ENCODE peak calls at places on chromosomes 12 and 14, in five cellular contexts. E, O, W, B and P are unnamed samples. For H3K4me1 and H3K27me3, the result is how much of the 10 kb centered on the place peaks cover.

GRCh38 chr12:116152268-116152667 is 125.2 kb downstream of the MED13L start:
- DNase-seq in E (peak), O (no peak), W (peak), B (no peak), P (no peak)

GRCh38 chr12:93573552-93574223 is 1.2 kb downstream of the SOCS2 start:
- DNase-seq in E (peak), O (peak), W (peak), B (no peak), P (no peak)

GRCh38 chr12:16300706-16301105 is 23.2 kb upstream of the SLC15A5 start:
- DNase-seq in E (peak), O (no peak), W (no peak), B (peak), P (no peak)

GRCh38 chr12:132342828-132343227 is 13.4 kb upstream of the GALNT9 start:
- DNase-seq in E (no peak), O (no peak), W (no peak), B (no peak), P (no peak)

GRCh38 chr14:95110178-95110577 is 47.2 kb downstream of the DICER1 start:
- DNase-seq in E (no peak), O (no peak), W (no peak), B (no peak), P (no peak)

GRCh38 chr14:50232276-50232642 is 881 bp upstream of the SOS2 start:
- DNase-seq in E (no peak), O (no peak), W (no peak), B (no peak), P (no peak)

GRCh38 chr12:102992297-102992696 is 34.8 kb downstream of the ASCL1 start:
- DNase-seq in E (no peak), O (no peak), W (no peak), B (no peak), P (no peak)

GRCh38 chr12:1811281-1811947 is 9.0 kb upstream of the LRTM2 start:
- DNase-seq in E (no peak), O (peak), W (no peak), B (no peak), P (peak)

GRCh38 chr12:95998611-95999300 is 2.6 kb upstream of the HAL start:
- DNase-seq in E (peak), O (peak), W (peak), B (peak), P (peak)

GRCh38 chr14:94752575-94752974 is 17.3 kb downstream of the GSC start:
- DNase-seq in E (no peak), O (no peak), W (no peak), B (no peak), P (no peak)

GRCh38 chr12:81617915-81618314 is 141.2 kb downstream of the PPFIA2 start:
- DNase-seq in E (no peak), O (no peak), W (no peak), B (no peak), P (no peak)

GRCh38 chr12:132427999-132428871 is 61.7 kb upstream of the FBRSL1 start:
- DNase-seq in E (no peak), O (no peak), W (no peak), B (no peak), P (no peak)

GRCh38 chr14:105219753-105220152 is 28.6 kb upstream of the BTBD6 start:
- DNase-seq in E (no peak), O (no peak), W (no peak), B (no peak), P (no peak)

GRCh38 chr14:71618047-71618446 is 314.2 kb upstream of the RGS6 start:
- DNase-seq in E (no peak), O (no peak), W (no peak), B (no peak), P (no peak)

DNA sequence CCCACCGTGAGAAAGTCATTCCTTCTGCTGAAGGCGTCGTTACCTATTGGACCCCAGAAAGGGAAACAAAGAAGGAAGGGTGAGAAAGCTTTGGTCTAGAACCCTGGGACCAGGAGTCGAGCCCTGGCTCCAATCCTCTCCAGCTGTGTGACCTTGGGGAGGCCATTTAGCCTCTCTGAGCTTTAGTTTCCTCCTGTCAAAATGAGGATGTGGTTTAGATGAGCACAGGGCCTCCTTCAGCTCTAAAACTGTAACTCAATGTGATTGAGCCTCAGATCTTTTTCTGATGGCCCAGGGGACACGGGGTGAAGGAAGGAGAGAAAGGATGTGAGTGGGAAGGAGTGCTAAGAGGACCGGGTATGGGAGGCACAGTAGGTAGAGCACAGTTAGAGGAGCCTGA is 7.7 kb downstream of the JDP2 start:
- DNase-seq in E (no peak), O (peak), W (no peak), B (no peak), P (no peak)
- H3K4me1 ChIP-seq in E (under half), O (under half), W (under half), B (half or more), P (under half)

GRCh38 chr14:59190372-59190771 is 1.9 kb downstream of the DAAM1 start:
- DNase-seq in E (peak), O (no peak), W (no peak), B (no peak), P (no peak)
- H3K27ac ChIP-seq in E (peak), O (peak), W (peak), B (peak), P (peak)

GRCh38 chr14:20662968-20663731 is 21.2 kb upstream of the RNASE4 start:
- DNase-seq in E (peak), O (peak), W (peak), B (peak), P (peak)
- H3K27me3 ChIP-seq in E (under half), O (under half), W (under half), B (under half), P (under half)

DNA sequence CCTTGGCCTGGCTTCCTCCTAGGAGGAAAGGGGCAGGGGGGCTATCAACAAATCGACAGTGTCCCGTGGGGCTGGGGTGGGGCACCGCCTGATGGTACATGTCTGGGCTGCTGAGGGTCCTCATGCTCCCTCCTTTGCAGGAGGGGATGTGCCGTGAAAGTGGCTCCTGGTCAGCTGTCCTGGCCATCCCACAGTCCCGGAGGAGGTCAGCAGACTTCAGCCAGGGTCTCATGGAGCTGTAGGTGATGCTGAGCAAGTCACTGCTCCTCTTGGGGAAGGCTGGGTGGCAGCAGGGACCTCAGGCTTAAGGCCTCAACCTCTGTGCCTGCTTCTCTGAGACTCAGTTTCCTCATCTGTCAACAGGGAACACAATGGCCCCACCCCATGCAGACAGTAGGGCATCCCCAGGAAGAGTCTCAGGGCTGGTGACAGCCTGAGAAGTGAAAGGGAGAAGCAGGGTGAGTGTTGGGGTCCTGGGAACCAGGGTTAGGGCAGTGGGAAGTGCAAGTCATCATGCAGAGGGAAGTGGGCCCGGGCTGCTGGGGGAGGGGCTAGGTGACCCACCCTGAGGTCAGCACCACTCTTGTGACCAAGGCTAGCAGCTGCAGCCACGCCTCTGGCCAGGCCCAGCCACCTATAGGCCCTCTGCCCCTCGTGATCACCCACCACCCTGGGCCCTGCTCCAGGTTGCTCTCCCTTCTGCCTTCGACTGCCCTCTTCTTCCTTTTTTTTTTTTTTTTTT is 4.4 kb upstream of the TNFAIP2 start:
- DNase-seq in E (no peak), O (no peak), W (no peak), B (peak), P (no peak)
- H3K4me1 ChIP-seq in E (under half), O (under half), W (under half), B (half or more), P (under half)

DNA sequence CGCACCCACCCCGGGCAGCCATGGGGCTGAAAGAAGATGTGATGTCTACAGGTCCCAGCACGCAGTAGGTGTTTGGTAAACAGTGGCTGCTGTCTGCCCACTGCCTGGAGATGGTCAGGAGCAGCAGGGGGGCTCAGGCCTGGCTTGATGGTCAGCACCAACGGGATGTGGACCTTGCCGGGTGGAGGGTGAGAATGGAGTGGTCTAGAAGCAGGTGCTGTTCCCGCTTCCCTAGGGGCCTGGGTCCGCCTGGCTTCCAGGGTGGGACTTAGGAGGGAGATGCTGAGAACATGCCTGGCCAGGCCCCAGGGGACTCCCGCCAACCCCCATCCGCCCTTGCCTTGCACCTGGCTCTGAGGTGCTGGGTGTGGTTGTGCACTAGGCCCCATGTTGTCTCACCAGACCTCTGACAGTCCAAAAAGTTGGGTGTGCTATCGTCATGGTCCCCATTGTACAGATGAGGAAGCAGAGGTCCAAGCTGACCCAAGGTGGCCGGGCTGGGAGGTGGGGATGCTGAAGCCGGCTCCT is 12.9 kb downstream of the FAM222A start:
- DNase-seq in E (no peak), O (no peak), W (no peak), B (no peak), P (no peak)
- H3K27ac ChIP-seq in E (no peak), O (no peak), W (no peak), B (peak), P (no peak)

GRCh38 chr14:64878775-64879634 is 702 bp downstream of the SPTB start:
- DNase-seq in E (peak), O (no peak), W (peak), B (no peak), P (no peak)
- H3K27me3 ChIP-seq in E (half or more), O (under half), W (half or more), B (under half), P (under half)

DNA sequence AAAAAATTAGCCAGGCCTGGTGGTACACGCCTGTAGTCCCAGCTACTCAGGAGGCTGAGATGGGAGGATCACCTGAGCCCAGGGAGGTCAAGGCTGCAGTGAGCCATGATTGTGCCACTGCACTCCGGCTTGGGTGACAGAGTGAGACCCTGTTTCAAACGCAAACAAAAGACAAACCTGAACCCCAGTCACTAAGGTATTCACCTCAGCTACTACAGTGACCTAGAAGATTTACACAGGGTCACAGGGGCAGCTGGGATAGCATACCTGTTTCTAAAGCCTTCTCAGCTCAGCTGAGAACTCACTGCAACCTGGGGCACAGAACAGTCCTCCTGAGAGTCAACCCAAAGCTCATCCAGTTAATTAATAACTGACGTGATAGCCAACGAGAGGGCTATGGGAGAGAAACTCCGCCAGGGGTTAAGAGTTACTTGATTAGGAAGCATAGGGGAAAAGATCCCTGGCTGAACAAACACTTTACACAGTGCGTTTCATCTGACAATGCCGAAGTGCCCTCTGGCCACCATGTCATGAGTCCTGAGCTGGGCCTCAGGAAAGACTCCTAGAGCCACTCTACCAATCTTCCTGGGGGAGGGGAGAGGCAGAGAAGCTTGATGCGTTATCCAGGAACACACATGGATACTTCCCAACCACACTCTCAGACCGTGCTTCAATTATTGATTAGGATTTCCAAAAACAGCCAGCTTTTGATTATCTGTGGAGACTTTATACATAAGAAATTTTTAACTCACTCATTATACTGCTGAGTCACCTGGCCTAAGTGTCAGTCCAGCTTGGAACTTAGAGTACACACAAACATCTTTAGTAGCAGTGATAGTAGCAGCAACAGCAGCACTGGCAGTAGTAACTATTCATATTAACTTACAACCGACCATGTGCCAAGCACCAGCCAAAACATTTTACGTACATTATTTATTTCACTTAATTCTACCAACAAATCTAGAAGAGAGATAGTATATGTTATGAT is 48.2 kb downstream of the FOXN3 start:
- DNase-seq in E (peak), O (no peak), W (no peak), B (no peak), P (no peak)
- H3K4me1 ChIP-seq in E (under half), O (under half), W (under half), B (under half), P (under half)

DNA sequence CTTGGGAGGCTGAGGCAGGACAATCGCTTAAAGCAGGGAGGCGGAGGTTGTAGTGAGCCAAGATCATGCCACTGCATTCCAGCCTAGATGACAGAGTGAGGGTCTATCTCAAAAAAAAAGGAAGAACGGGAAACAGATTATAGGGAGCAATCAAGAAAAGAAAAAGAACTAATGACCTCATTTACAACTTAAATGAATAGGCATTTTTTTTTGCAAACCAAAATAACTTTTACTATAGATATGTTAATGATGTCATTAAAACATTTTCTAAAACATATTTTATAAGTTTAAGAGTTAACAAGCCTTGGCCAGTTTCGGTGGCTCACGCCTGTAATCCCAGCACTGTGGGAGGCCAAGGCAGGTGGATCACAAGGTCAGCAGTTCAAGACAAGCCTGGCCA is 6.8 kb upstream of the RESF1 start:
- DNase-seq in E (no peak), O (no peak), W (no peak), B (no peak), P (no peak)
- H3K27ac ChIP-seq in E (no peak), O (no peak), W (no peak), B (no peak), P (no peak)